ENCODE peak calls at places on chromosome 20, in four cellular contexts. Y, X, W and I are unnamed samples.

GRCh38 chr20:39861381-39861780 is 827.7 kb downstream of the MAFB start:
- DNase-seq in Y (no peak), W (no peak), X (no peak), I (no peak)

GRCh38 chr20:9374068-9374467 is 140.3 kb upstream of the LAMP5 start:
- DNase-seq in Y (no peak), W (no peak), X (no peak), I (no peak)

GRCh38 chr20:44616604-44616964 is 34.2 kb downstream of the PKIG start:
- DNase-seq in X (no peak), W (no peak), Y (no peak), I (no peak)

GRCh38 chr20:11337361-11338130 is 580.1 kb upstream of the BTBD3 start:
- DNase-seq in X (no peak), W (no peak), Y (no peak), I (no peak)

GRCh38 chr20:56406910-56407309 is 5.2 kb upstream of the CASS4 start:
- DNase-seq in W (no peak), X (no peak), Y (no peak), I (no peak)

GRCh38 chr20:33640287-33640686 is 21.8 kb upstream of the C20orf144 start:
- DNase-seq in X (no peak), W (no peak), Y (no peak), I (peak; percentile 54)

GRCh38 chr20:31721408-31722332 is 998 bp downstream of the BCL2L1 start:
- DNase-seq in X (no peak), W (no peak), Y (no peak), I (no peak)

GRCh38 chr20:39112196-39112743 is 150.1 kb downstream of the DHX35 start:
- DNase-seq in X (no peak), W (peak; percentile 91), Y (peak; percentile 66), I (peak; percentile 65)

GRCh38 chr20:50467618-50468373 is 42.4 kb upstream of the PTPN1 start:
- DNase-seq in W (peak; percentile 57), Y (peak; percentile 75), X (no peak), I (peak; percentile 77)

GRCh38 chr20:61753987-61754956 is 311.4 kb downstream of the TAF4 start:
- DNase-seq in Y (no peak), X (no peak), W (no peak), I (no peak)

GRCh38 chr20:44742304-44743079 is 3.2 kb upstream of the KCNK15 start:
- DNase-seq in X (no peak), W (no peak), Y (no peak), I (no peak)

GRCh38 chr20:20214757-20215275 is 153.1 kb upstream of the INSM1 start:
- DNase-seq in W (no peak), Y (no peak), X (no peak), I (no peak)

GRCh38 chr20:63582382-63583063 is 8.5 kb upstream of the HELZ2 start:
- DNase-seq in W (no peak), X (no peak), Y (no peak), I (no peak)

GRCh38 chr20:23626040-23626620 is 11.6 kb downstream of the CST3 start:
- DNase-seq in W (no peak), X (no peak), Y (peak; percentile 62), I (no peak)

GRCh38 chr20:23625236-23625964 is 12.4 kb downstream of the CST3 start:
- DNase-seq in W (no peak), Y (no peak), X (no peak), I (no peak)

GRCh38 chr20:23624307-23624706 is 13.4 kb downstream of the CST3 start:
- DNase-seq in X (no peak), Y (no peak), W (no peak), I (peak; percentile 55)

GRCh38 chr20:23623666-23624065 is 14.1 kb downstream of the CST3 start:
- DNase-seq in Y (no peak), X (no peak), W (no peak), I (no peak)

DNA sequence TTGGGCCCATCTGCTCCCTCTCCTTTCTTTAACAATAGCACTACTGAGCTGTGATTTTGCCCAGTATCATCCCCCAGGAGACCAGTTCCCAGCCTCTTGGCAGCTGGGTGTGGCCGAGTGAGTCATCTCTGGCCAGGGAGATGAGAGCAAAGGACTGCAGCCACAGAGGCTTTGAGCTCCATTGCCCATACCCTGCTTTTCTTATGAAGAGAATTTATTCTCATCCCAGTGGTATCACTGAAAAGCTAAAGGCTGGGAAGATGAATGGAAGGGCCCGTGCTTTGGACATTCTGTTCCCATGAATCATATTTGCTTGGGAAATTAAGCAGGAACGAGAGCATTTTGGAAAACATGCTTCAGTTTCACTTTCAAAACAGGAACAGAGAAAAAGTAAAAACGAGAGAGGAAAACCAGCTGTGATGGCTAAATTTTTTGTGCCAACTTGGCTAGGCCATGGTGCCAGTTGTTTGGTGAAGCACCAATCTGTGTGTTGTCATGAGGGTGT is 14.9 kb downstream of the CST3 start:
- DNase-seq in W (no peak), Y (peak; percentile 80), X (no peak), I (peak; percentile 72)
- TF ChIP-seq PBX3 in W (no peak), Y (no peak), X (no peak), I (no peak)

DNA sequence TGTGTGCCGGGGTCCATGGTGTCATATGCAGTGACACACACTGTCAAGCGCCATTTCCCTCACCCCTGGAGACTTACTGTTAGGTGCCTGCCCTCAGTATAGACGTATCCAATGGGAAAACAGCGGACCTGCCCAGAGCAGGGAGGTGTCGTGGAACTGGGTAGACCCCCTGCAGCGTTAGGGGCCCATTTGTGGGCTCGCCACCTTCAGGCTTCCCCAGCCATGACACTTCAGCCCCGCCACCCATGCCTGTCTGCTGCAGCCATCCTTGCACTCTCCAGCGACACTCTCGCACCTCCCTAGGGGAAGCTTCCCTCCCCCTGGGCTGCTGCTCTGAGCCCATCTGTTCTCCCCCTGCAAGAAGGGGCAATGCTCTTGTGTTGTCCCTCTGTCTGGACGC is 43.2 kb downstream of the STK35 start:
- DNase-seq in W (no peak), X (no peak), Y (no peak), I (no peak)
- TF ChIP-seq PBX3 in W (no peak), X (no peak), Y (no peak), I (no peak)

DNA sequence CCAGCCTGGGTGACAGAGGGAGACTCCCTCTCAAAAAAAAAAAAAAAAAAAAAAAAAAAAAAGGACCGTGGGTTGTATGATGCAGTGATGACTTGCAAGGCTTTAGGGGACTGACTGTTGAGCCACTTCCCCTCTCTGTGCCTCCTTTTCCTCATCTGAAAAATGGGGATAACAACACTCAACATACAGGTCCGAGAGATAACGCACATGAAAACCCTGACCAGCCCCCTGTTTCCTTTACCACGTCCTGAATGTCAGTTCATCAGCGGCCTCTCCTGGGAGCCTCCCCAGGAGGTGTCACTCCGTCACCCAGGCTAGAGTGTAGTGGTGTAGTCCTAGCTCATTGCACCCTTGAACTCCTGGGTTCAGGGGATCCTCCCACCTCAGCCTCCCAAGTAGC is 3.9 kb downstream of the SLA2 start:
- DNase-seq in W (no peak), X (no peak), Y (no peak), I (no peak)
- TF ChIP-seq PBX3 in W (no peak), X (no peak), Y (no peak), I (no peak)

DNA sequence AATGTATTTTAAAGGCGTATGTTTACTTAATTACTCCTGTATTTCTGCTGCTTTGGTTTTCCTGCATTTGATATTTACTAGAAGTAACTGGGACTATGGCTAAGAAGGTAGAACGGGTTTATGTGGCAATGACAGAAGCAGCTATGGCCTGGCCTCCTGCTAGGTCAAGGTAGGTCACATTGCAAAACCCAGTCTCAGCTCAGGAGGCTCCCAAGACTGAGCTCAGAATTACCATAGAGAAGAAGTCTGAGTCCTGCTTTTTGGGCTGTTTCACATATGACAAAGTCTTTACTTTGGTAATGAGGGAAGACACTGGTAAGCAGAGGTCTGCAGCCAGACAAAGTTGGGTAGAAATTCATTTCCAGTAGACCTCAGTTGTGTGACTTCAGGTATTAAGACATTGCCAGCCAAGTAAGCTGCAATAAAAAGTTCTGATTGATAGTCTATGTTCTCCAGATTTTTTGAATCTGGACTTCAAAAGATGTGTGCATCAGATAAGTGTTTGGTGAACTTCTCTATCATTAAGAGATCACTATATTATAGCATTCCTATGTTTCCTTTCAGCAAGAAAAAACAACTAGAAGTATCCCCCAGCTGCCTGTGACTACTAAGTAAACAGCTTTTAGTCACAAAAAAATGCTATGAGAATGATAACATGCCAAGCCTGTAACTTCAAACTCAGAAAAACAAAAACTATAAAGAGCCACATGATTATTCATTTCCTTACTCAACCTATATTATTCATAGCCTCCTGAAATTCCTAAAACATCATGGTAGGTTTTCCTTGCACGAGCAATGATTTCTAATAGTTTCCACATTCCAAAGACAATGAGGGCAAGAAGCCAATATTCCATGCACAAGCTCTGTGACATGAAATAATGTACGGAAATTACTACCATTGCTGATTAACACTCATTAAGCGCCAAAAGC is 312.3 kb downstream of the HAO1 start:
- DNase-seq in Y (no peak), X (no peak), W (no peak), I (no peak)
- TF ChIP-seq PBX3 in Y (no peak), X (no peak), W (no peak), I (no peak)

GRCh38 chr20:14915356-14915755 is 577.9 kb upstream of the FLRT3 start:
- DNase-seq in X (no peak), Y (no peak), W (peak; percentile 61), I (no peak)
- TF ChIP-seq PBX3 in X (no peak), Y (no peak), W (peak; percentile 88), I (no peak)

GRCh38 chr20:53773792-53774371 is 180.2 kb upstream of the ZNF217 start:
- DNase-seq in W (no peak), Y (peak; percentile 94), X (no peak), I (peak; percentile 66)
- TF ChIP-seq PBX3 in W (peak; percentile 87), Y (peak; percentile 61), X (no peak), I (no peak)